ENCODE peak calls at places on chromosomes 6 and 20, in eight cellular contexts. V is RPMI7951; X is hepatocyte; T is KG1; Z is CD8-positive, alpha-beta memory T cell; S is HEK293T; P is activated CD4-positive, CD25-positive, alpha-beta regulatory T cell treated with anti-CD3 and anti-CD28 coated beads, Interleukin-2, amount 50 U/mL, for 16 hours; M is small intestine. U is an unnamed sample.

GRCh38 chr20:37969949-37970855 is 63.1 kb downstream of the TTI1 start:
- DNase-seq in V (peak), X (no peak), T (no peak), Z (no peak), S (no peak), P (no peak), M (peak), U (no peak)

GRCh38 chr20:52469143-52469542 is 277.6 kb upstream of the ZFP64 start:
- DNase-seq in V (no peak), X (no peak), T (no peak), Z (no peak), S (no peak), P (no peak), M (no peak), U (no peak)

GRCh38 chr6:37936909-37937308 is 117.4 kb downstream of the ZFAND3 start:
- DNase-seq in V (no peak), X (no peak), T (no peak), Z (no peak), S (no peak), P (no peak), M (no peak), U (no peak)

GRCh38 chr6:3644613-3645012 is 106.9 kb downstream of the PXDC1 start:
- DNase-seq in V (no peak), X (no peak), T (no peak), Z (no peak), S (no peak), P (no peak), M (peak), U (no peak)

GRCh38 chr20:53013183-53013582 is 41.0 kb downstream of the TSHZ2 start:
- DNase-seq in V (no peak), X (no peak), T (no peak), Z (no peak), S (no peak), P (no peak), M (no peak), U (no peak)

GRCh38 chr20:25310268-25310920 is 62.5 kb downstream of the PYGB start:
- DNase-seq in V (peak), X (peak), T (no peak), Z (no peak), S (peak), P (peak), M (peak), U (peak)

GRCh38 chr6:20038385-20038784 is 173.9 kb downstream of the MBOAT1 start:
- DNase-seq in V (peak), X (no peak), T (no peak), Z (no peak), S (no peak), P (no peak), M (no peak), U (no peak)

GRCh38 chr6:80163754-80164187 is 57.3 kb downstream of the BCKDHB start:
- DNase-seq in V (peak), X (peak), T (no peak), Z (no peak), S (no peak), P (no peak), M (peak), U (no peak)

GRCh38 chr6:149628865-149629544 is 19.5 kb downstream of the KATNA1 start:
- DNase-seq in V (no peak), X (no peak), T (no peak), Z (no peak), S (no peak), P (no peak), M (no peak), U (no peak)

GRCh38 chr6:105514306-105514705 is 111.4 kb upstream of the PREP start:
- DNase-seq in V (peak), X (no peak), T (no peak), Z (no peak), S (no peak), P (no peak), M (no peak), U (no peak)

GRCh38 chr6:3159805-3160781 is 2.7 kb upstream of the TUBB2A start:
- DNase-seq in V (no peak), X (peak), T (no peak), Z (peak), S (no peak), P (peak), M (peak), U (peak)

GRCh38 chr6:5537132-5537531 is 275.8 kb downstream of the FARS2 start:
- DNase-seq in V (no peak), X (no peak), T (no peak), Z (no peak), S (no peak), P (no peak), M (no peak), U (no peak)

GRCh38 chr6:106102967-106103727 is 17.0 kb downstream of the PRDM1 start:
- DNase-seq in V (no peak), X (no peak), T (no peak), Z (no peak), S (no peak), P (no peak), M (peak), U (no peak)

GRCh38 chr6:125899726-125900182 is 56.8 kb upstream of the HINT3 start:
- DNase-seq in V (no peak), X (no peak), T (no peak), Z (no peak), S (no peak), P (no peak), M (peak), U (no peak)

GRCh38 chr20:50124496-50124895 is 11.5 kb upstream of the UBE2V1 start:
- DNase-seq in V (no peak), X (no peak), T (no peak), Z (no peak), S (no peak), P (no peak), M (no peak), U (no peak)

GRCh38 chr6:164665328-164665727 is 644.1 kb downstream of the C6orf118 start:
- DNase-seq in V (peak), X (no peak), T (no peak), Z (no peak), S (no peak), P (no peak), M (no peak), U (no peak)

GRCh38 chr6:53055873-53056272 is 9.3 kb upstream of the FBXO9 start:
- DNase-seq in V (no peak), X (peak), T (no peak), Z (no peak), S (no peak), P (no peak), M (peak), U (no peak)

GRCh38 chr6:150079604-150080003 is 10.7 kb upstream of the ULBP3 start:
- DNase-seq in V (peak), X (no peak), T (no peak), Z (peak), S (no peak), P (no peak), M (no peak), U (no peak)

GRCh38 chr6:15417811-15418210 is 171.9 kb downstream of the JARID2 start:
- DNase-seq in V (peak), X (no peak), T (no peak), Z (no peak), S (no peak), P (no peak), M (no peak), U (no peak)

GRCh38 chr6:80214436-80215022 is 108.1 kb downstream of the BCKDHB start:
- DNase-seq in V (peak), X (peak), T (no peak), Z (no peak), S (peak), P (no peak), M (peak), U (peak)

GRCh38 chr6:138349891-138350290 is 27.8 kb upstream of the SMIM28 start:
- DNase-seq in V (peak), X (no peak), T (no peak), Z (no peak), S (no peak), P (no peak), M (no peak), U (no peak)

GRCh38 chr20:61968036-61968810 is 97.5 kb downstream of the TAF4 start:
- DNase-seq in V (no peak), X (no peak), T (no peak), Z (no peak), S (no peak), P (no peak), M (no peak), U (no peak)

GRCh38 chr6:148565931-148566663 is 180.7 kb upstream of the UST start:
- DNase-seq in V (peak), X (no peak), T (no peak), Z (no peak), S (no peak), P (no peak), M (no peak), U (no peak)

GRCh38 chr20:33882481-33882880 is 71.3 kb downstream of the CHMP4B start:
- DNase-seq in V (no peak), X (no peak), T (no peak), Z (no peak), S (no peak), P (no peak), M (no peak), U (no peak)

GRCh38 chr20:10619427-10619826 is 54.4 kb downstream of the JAG1 start:
- DNase-seq in V (peak), X (peak), T (no peak), Z (no peak), S (no peak), P (no peak), M (no peak), U (no peak)

GRCh38 chr6:170378502-170378901 is 71.9 kb downstream of the FAM120B start:
- DNase-seq in V (no peak), X (no peak), T (no peak), Z (peak), S (no peak), P (no peak), M (no peak), U (no peak)

GRCh38 chr20:1665345-1665744 is 7.8 kb upstream of the SIRPG start:
- DNase-seq in V (no peak), X (no peak), T (no peak), Z (no peak), S (no peak), P (no peak), M (no peak), U (no peak)

GRCh38 chr20:13111249-13111911 is 102.6 kb downstream of the SPTLC3 start:
- DNase-seq in V (no peak), X (no peak), T (no peak), Z (no peak), S (no peak), P (no peak), M (peak), U (no peak)

GRCh38 chr6:113414511-113414910 is 442.6 kb upstream of the MARCKS start:
- DNase-seq in V (peak), X (peak), T (no peak), Z (no peak), S (no peak), P (no peak), M (peak), U (peak)

GRCh38 chr6:16322666-16323312 is 84.4 kb downstream of the GMPR start:
- DNase-seq in V (peak), X (peak), T (no peak), Z (peak), S (no peak), P (peak), M (peak), U (peak)

GRCh38 chr20:57663681-57664451 is 43.6 kb upstream of the ZBP1 start:
- DNase-seq in V (no peak), X (no peak), T (no peak), Z (no peak), S (no peak), P (no peak), M (no peak), U (peak)

GRCh38 chr20:53828673-53829085 is 235.0 kb upstream of the ZNF217 start:
- DNase-seq in V (peak), X (peak), T (peak), Z (no peak), S (peak), P (no peak), M (no peak), U (no peak)

GRCh38 chr6:150417899-150418824 is 49.4 kb downstream of the IYD start:
- DNase-seq in V (peak), X (peak), T (peak), Z (peak), S (peak), P (no peak), M (peak), U (peak)

GRCh38 chr6:2600363-2600762 is 150.4 kb downstream of the MYLK4 start:
- DNase-seq in V (no peak), X (no peak), T (no peak), Z (no peak), S (no peak), P (no peak), M (no peak), U (no peak)

GRCh38 chr20:7981374-7981773 is 38.2 kb downstream of the TMX4 start:
- DNase-seq in V (no peak), X (no peak), T (no peak), Z (no peak), S (no peak), P (no peak), M (no peak), U (no peak)

GRCh38 chr6:111692327-111693164 is 86.9 kb upstream of the TRAF3IP2 start:
- DNase-seq in V (no peak), X (peak), T (no peak), Z (no peak), S (no peak), P (no peak), M (peak), U (peak)

GRCh38 chr20:3995067-3995748 is 20.1 kb downstream of the RNF24 start:
- DNase-seq in V (peak), X (no peak), T (no peak), Z (no peak), S (no peak), P (no peak), M (no peak), U (no peak)

GRCh38 chr20:22962567-22963439 is 72.3 kb upstream of the SSTR4 start:
- DNase-seq in V (no peak), X (no peak), T (no peak), Z (no peak), S (no peak), P (no peak), M (no peak), U (no peak)

GRCh38 chr20:31837896-31838397 is 7.5 kb downstream of the FOXS1 start:
- DNase-seq in V (peak), X (no peak), T (no peak), Z (no peak), S (no peak), P (no peak), M (no peak), U (no peak)

GRCh38 chr20:24835195-24835594 is 113.9 kb upstream of the CST7 start:
- DNase-seq in V (no peak), X (no peak), T (no peak), Z (no peak), S (no peak), P (no peak), M (no peak), U (no peak)